ENCODE peak calls at places on chromosomes 13 and 19, in five cellular contexts. One of them, this sample, is unnamed.

GRCh38 chr13:50389726-50390125 is 374.5 kb downstream of the KCNRG start:
- DNase-seq in brain microvascular endothelial cell: no peak
- DNase-seq in heart left ventricle: no peak
- DNase-seq in foreskin fibroblast: no peak
- DNase-seq in spleen: no peak
- DNase-seq in this sample: no peak

GRCh38 chr19:14559916-14560775 is 11.7 kb downstream of the NDUFB7 start:
- DNase-seq in heart left ventricle: peak
- DNase-seq in foreskin fibroblast: no peak
- DNase-seq in spleen: no peak
- DNase-seq in brain microvascular endothelial cell: no peak
- DNase-seq in this sample: no peak

GRCh38 chr19:3457531-3458228 is 22.6 kb downstream of the SMIM24 start:
- DNase-seq in heart left ventricle: no peak
- DNase-seq in brain microvascular endothelial cell: no peak
- DNase-seq in spleen: no peak
- DNase-seq in foreskin fibroblast: peak
- DNase-seq in this sample: no peak

GRCh38 chr13:52161193-52161646 is 1.8 kb upstream of the NEK3 start:
- DNase-seq in spleen: no peak
- DNase-seq in heart left ventricle: no peak
- DNase-seq in brain microvascular endothelial cell: no peak
- DNase-seq in foreskin fibroblast: no peak
- DNase-seq in this sample: no peak

GRCh38 chr19:3687393-3687773 is 12.9 kb downstream of the PIP5K1C start:
- DNase-seq in brain microvascular endothelial cell: no peak
- DNase-seq in foreskin fibroblast: no peak
- DNase-seq in spleen: no peak
- DNase-seq in heart left ventricle: no peak
- DNase-seq in this sample: no peak

GRCh38 chr19:3537438-3538240 is 1.3 kb upstream of the TEKTIP1 start:
- DNase-seq in heart left ventricle: peak
- DNase-seq in foreskin fibroblast: peak
- DNase-seq in brain microvascular endothelial cell: no peak
- DNase-seq in spleen: no peak
- DNase-seq in this sample: no peak

GRCh38 chr13:40389081-40389641 is 277.3 kb downstream of the FOXO1 start:
- DNase-seq in brain microvascular endothelial cell: no peak
- DNase-seq in spleen: no peak
- DNase-seq in heart left ventricle: no peak
- DNase-seq in foreskin fibroblast: no peak
- DNase-seq in this sample: no peak

GRCh38 chr19:47573076-47574026 is at the start of gene ZNF541:
- DNase-seq in heart left ventricle: peak
- DNase-seq in spleen: peak
- DNase-seq in foreskin fibroblast: peak
- DNase-seq in brain microvascular endothelial cell: no peak
- DNase-seq in this sample: no peak

GRCh38 chr13:38796890-38797289 is 110.0 kb downstream of the FREM2 start:
- DNase-seq in foreskin fibroblast: no peak
- DNase-seq in heart left ventricle: no peak
- DNase-seq in spleen: no peak
- DNase-seq in brain microvascular endothelial cell: no peak
- DNase-seq in this sample: no peak

GRCh38 chr19:52196256-52196967 is 6.6 kb downstream of the PPP2R1A start:
- DNase-seq in brain microvascular endothelial cell: no peak
- DNase-seq in heart left ventricle: no peak
- DNase-seq in foreskin fibroblast: peak
- DNase-seq in spleen: no peak
- DNase-seq in this sample: no peak

GRCh38 chr13:100547805-100548204 is 40.8 kb downstream of the GGACT start:
- DNase-seq in foreskin fibroblast: peak
- DNase-seq in heart left ventricle: no peak
- DNase-seq in brain microvascular endothelial cell: no peak
- DNase-seq in spleen: no peak
- DNase-seq in this sample: no peak

GRCh38 chr19:13997637-13997962 is 8.5 kb downstream of the RFX1 start:
- DNase-seq in spleen: no peak
- DNase-seq in brain microvascular endothelial cell: no peak
- DNase-seq in foreskin fibroblast: no peak
- DNase-seq in heart left ventricle: peak
- DNase-seq in this sample: no peak

GRCh38 chr19:29550896-29551295 is 25.1 kb downstream of the VSTM2B start:
- DNase-seq in foreskin fibroblast: no peak
- DNase-seq in brain microvascular endothelial cell: no peak
- DNase-seq in heart left ventricle: no peak
- DNase-seq in spleen: no peak
- DNase-seq in this sample: no peak

GRCh38 chr19:46495789-46496099 is at the start of gene PNMA8B:
- DNase-seq in spleen: peak
- DNase-seq in foreskin fibroblast: peak
- DNase-seq in brain microvascular endothelial cell: peak
- DNase-seq in heart left ventricle: peak
- DNase-seq in this sample: no peak

GRCh38 chr13:39682310-39682709 is 26.8 kb downstream of the COG6 start:
- DNase-seq in heart left ventricle: no peak
- DNase-seq in brain microvascular endothelial cell: no peak
- DNase-seq in foreskin fibroblast: no peak
- DNase-seq in spleen: no peak
- DNase-seq in this sample: no peak

GRCh38 chr13:50244913-50245574 is 229.8 kb downstream of the KCNRG start:
- DNase-seq in brain microvascular endothelial cell: peak
- DNase-seq in heart left ventricle: no peak
- DNase-seq in foreskin fibroblast: peak
- DNase-seq in spleen: no peak
- DNase-seq in this sample: no peak

GRCh38 chr13:64924401-64924800 is 2305.7 kb downstream of the PCDH9 start:
- DNase-seq in heart left ventricle: no peak
- DNase-seq in foreskin fibroblast: no peak
- DNase-seq in brain microvascular endothelial cell: no peak
- DNase-seq in spleen: no peak
- DNase-seq in this sample: no peak

GRCh38 chr19:10838377-10838776 is 2.4 kb upstream of the TMED1 start:
- DNase-seq in spleen: no peak
- DNase-seq in heart left ventricle: no peak
- DNase-seq in foreskin fibroblast: no peak
- DNase-seq in brain microvascular endothelial cell: no peak
- DNase-seq in this sample: no peak

GRCh38 chr19:13965926-13966683 is 13.8 kb downstream of the DCAF15 start:
- DNase-seq in spleen: no peak
- DNase-seq in brain microvascular endothelial cell: no peak
- DNase-seq in heart left ventricle: no peak
- DNase-seq in foreskin fibroblast: no peak
- DNase-seq in this sample: no peak

GRCh38 chr13:46778095-46778494 is 18.9 kb downstream of the ESD start:
- DNase-seq in foreskin fibroblast: no peak
- DNase-seq in spleen: no peak
- DNase-seq in heart left ventricle: no peak
- DNase-seq in brain microvascular endothelial cell: no peak
- DNase-seq in this sample: no peak

GRCh38 chr13:60019119-60019993 is 144.4 kb downstream of the DIAPH3 start:
- DNase-seq in heart left ventricle: no peak
- DNase-seq in foreskin fibroblast: peak
- DNase-seq in spleen: no peak
- DNase-seq in brain microvascular endothelial cell: no peak
- DNase-seq in this sample: no peak

GRCh38 chr19:15843186-15843585 is 27.7 kb upstream of the OR10H1 start:
- DNase-seq in heart left ventricle: no peak
- DNase-seq in foreskin fibroblast: no peak
- DNase-seq in brain microvascular endothelial cell: no peak
- DNase-seq in spleen: no peak
- DNase-seq in this sample: no peak

GRCh38 chr19:17118957-17119356 is 43.4 kb downstream of the MYO9B start:
- DNase-seq in heart left ventricle: no peak
- DNase-seq in brain microvascular endothelial cell: no peak
- DNase-seq in foreskin fibroblast: no peak
- DNase-seq in spleen: no peak
- DNase-seq in this sample: no peak

GRCh38 chr19:7401694-7402093 is 53.0 kb downstream of the ARHGEF18 start:
- DNase-seq in foreskin fibroblast: no peak
- DNase-seq in spleen: no peak
- DNase-seq in brain microvascular endothelial cell: no peak
- DNase-seq in heart left ventricle: no peak
- DNase-seq in this sample: no peak

GRCh38 chr19:46623915-46624502 is 880 bp downstream of the PTGIR start:
- DNase-seq in brain microvascular endothelial cell: no peak
- DNase-seq in heart left ventricle: peak
- DNase-seq in foreskin fibroblast: no peak
- DNase-seq in spleen: no peak
- DNase-seq in this sample: no peak

GRCh38 chr13:33518442-33518841 is 232.9 kb upstream of the STARD13 start:
- DNase-seq in heart left ventricle: no peak
- DNase-seq in spleen: no peak
- DNase-seq in foreskin fibroblast: no peak
- DNase-seq in brain microvascular endothelial cell: no peak
- DNase-seq in this sample: no peak

GRCh38 chr19:49145485-49146407 is 9.4 kb downstream of the HRC start:
- DNase-seq in foreskin fibroblast: peak
- DNase-seq in spleen: peak
- DNase-seq in heart left ventricle: peak
- DNase-seq in brain microvascular endothelial cell: peak
- DNase-seq in this sample: no peak

GRCh38 chr19:55370305-55370988 is at the start of gene IL11:
- DNase-seq in foreskin fibroblast: peak
- DNase-seq in brain microvascular endothelial cell: peak
- DNase-seq in heart left ventricle: no peak
- DNase-seq in spleen: no peak
- DNase-seq in this sample: no peak

GRCh38 chr19:10074153-10074552 is 12.0 kb upstream of the SHFL start:
- DNase-seq in foreskin fibroblast: peak
- DNase-seq in heart left ventricle: no peak
- DNase-seq in brain microvascular endothelial cell: peak
- DNase-seq in spleen: no peak
- DNase-seq in this sample: no peak

GRCh38 chr13:75222031-75222430 is 259.9 kb downstream of the TBC1D4 start:
- DNase-seq in heart left ventricle: no peak
- DNase-seq in foreskin fibroblast: peak
- DNase-seq in brain microvascular endothelial cell: no peak
- DNase-seq in spleen: no peak
- DNase-seq in this sample: no peak

GRCh38 chr13:75219479-75220237 is 262.3 kb downstream of the TBC1D4 start:
- DNase-seq in heart left ventricle: peak
- DNase-seq in spleen: peak
- DNase-seq in brain microvascular endothelial cell: peak
- DNase-seq in foreskin fibroblast: peak
- DNase-seq in this sample: no peak

GRCh38 chr13:75220238-75220542 is 261.8 kb downstream of the TBC1D4 start:
- DNase-seq in foreskin fibroblast: no peak
- DNase-seq in heart left ventricle: no peak
- DNase-seq in brain microvascular endothelial cell: no peak
- DNase-seq in spleen: no peak
- DNase-seq in this sample: no peak

GRCh38 chr13:75214846-75215245 is 267.1 kb downstream of the TBC1D4 start:
- DNase-seq in foreskin fibroblast: no peak
- DNase-seq in brain microvascular endothelial cell: no peak
- DNase-seq in spleen: no peak
- DNase-seq in heart left ventricle: no peak
- DNase-seq in this sample: no peak

DNA sequence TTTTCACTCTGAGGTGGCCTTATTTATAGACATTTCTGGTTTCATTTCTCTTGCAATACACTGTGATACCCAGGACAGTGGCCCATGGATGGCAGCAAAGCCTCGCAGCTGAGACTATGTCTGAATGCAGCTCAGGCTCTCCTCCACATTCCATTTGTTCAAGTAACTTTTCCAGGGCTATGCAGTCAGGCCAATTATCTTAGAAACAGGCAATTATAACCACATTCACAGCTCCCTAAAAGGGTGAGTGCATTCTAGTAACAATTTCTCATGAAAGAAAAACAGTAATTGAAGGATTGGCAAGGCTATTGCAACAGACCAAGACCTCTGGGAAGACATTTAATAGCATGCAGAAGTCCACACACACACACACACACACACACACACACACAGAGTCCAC is 264.0 kb downstream of the TBC1D4 start:
- DNase-seq in brain microvascular endothelial cell: peak
- DNase-seq in heart left ventricle: no peak
- DNase-seq in foreskin fibroblast: peak
- DNase-seq in spleen: no peak
- DNase-seq in this sample: peak
- TF ChIP-seq CTCF in brain microvascular endothelial cell: peak
- TF ChIP-seq CTCF in heart left ventricle: no peak
- TF ChIP-seq CTCF in foreskin fibroblast: peak
- TF ChIP-seq CTCF in spleen: no peak
- TF ChIP-seq CTCF in this sample: peak

GRCh38 chr19:18593367-18594095 is 4.9 kb downstream of the REX1BD start:
- DNase-seq in foreskin fibroblast: no peak
- DNase-seq in heart left ventricle: no peak
- DNase-seq in spleen: no peak
- DNase-seq in brain microvascular endothelial cell: no peak
- DNase-seq in this sample: no peak
- H3K4me3 ChIP-seq in foreskin fibroblast: peak
- H3K4me3 ChIP-seq in heart left ventricle: peak
- H3K4me3 ChIP-seq in spleen: no peak
- H3K4me3 ChIP-seq in brain microvascular endothelial cell: peak
- H3K4me3 ChIP-seq in this sample: peak

DNA sequence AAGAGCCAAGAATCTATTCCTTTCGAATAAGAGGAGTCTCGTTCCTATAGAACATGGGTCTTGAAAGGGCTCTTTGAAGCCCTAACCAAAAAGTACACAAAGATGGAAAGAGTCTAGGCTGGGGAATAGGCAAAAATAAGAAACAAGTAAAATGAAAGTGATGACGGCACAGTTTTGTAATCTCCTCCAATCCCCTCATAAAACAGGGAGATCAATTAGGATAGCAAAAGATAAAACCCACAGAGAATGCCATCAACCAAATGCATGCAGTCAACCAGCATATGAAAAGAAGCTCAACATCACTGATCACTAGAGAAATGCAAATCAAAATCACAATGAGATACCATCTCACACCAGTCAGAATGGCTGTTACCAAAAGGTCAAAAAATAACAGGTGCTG is 122.4 kb upstream of the LSM14A start:
- DNase-seq in brain microvascular endothelial cell: no peak
- DNase-seq in heart left ventricle: no peak
- DNase-seq in foreskin fibroblast: no peak
- DNase-seq in spleen: no peak
- DNase-seq in this sample: no peak
- TF ChIP-seq CTCF in brain microvascular endothelial cell: no peak
- TF ChIP-seq CTCF in heart left ventricle: no peak
- TF ChIP-seq CTCF in foreskin fibroblast: no peak
- TF ChIP-seq CTCF in spleen: no peak
- TF ChIP-seq CTCF in this sample: no peak

GRCh38 chr19:5035817-5036732 is 67.2 kb downstream of the KDM4B start:
- DNase-seq in heart left ventricle: no peak
- DNase-seq in brain microvascular endothelial cell: no peak
- DNase-seq in foreskin fibroblast: peak
- DNase-seq in spleen: no peak
- DNase-seq in this sample: no peak
- H3K4me3 ChIP-seq in heart left ventricle: peak
- H3K4me3 ChIP-seq in brain microvascular endothelial cell: no peak
- H3K4me3 ChIP-seq in foreskin fibroblast: no peak
- H3K4me3 ChIP-seq in spleen: no peak
- H3K4me3 ChIP-seq in this sample: no peak

GRCh38 chr13:20093946-20094345 is 66.9 kb downstream of the GJA3 start:
- DNase-seq in heart left ventricle: no peak
- DNase-seq in foreskin fibroblast: no peak
- DNase-seq in brain microvascular endothelial cell: no peak
- DNase-seq in spleen: no peak
- DNase-seq in this sample: no peak

GRCh38 chr13:20090349-20090748 is 70.5 kb downstream of the GJA3 start:
- DNase-seq in heart left ventricle: no peak
- DNase-seq in brain microvascular endothelial cell: no peak
- DNase-seq in foreskin fibroblast: no peak
- DNase-seq in spleen: no peak
- DNase-seq in this sample: no peak
- TF ChIP-seq CTCF in heart left ventricle: peak
- TF ChIP-seq CTCF in brain microvascular endothelial cell: no peak
- TF ChIP-seq CTCF in foreskin fibroblast: no peak
- TF ChIP-seq CTCF in spleen: no peak
- TF ChIP-seq CTCF in this sample: no peak

This sample was measured in AG04449.